ENCODE peak calls at places on chromosomes 16 and 17, in six cellular contexts. One of them, this sample, is unnamed.
A peak's percentile ranks its signal among the peaks of the same experiment; 100 is the strongest.

GRCh38 chr17:19306160-19307111 is 56.1 kb downstream of the B9D1 start:
- DNase-seq in stimulated activated CD8-positive, alpha-beta memory T cell treated with anti-CD3 and anti-CD28 coated beads, Interleukin-4, amount 100 ng/mL, for 1 hour: no peak
- DNase-seq in GM19239: peak; percentile 62
- DNase-seq in activated T-cell treated with anti-CD3 and anti-CD28 coated beads, Interleukin-2, amount 50 U/mL, for 72 hours: peak; percentile 27
- DNase-seq in esophagus squamous epithelium: no peak
- DNase-seq in BJ: no peak
- DNase-seq in this sample: peak; percentile 75

GRCh38 chr17:50239913-50240312 is 34.4 kb upstream of the TMEM92 start:
- DNase-seq in esophagus squamous epithelium: no peak
- DNase-seq in stimulated activated CD8-positive, alpha-beta memory T cell treated with anti-CD3 and anti-CD28 coated beads, Interleukin-4, amount 100 ng/mL, for 1 hour: no peak
- DNase-seq in activated T-cell treated with anti-CD3 and anti-CD28 coated beads, Interleukin-2, amount 50 U/mL, for 72 hours: no peak
- DNase-seq in GM19239: no peak
- DNase-seq in BJ: no peak
- DNase-seq in this sample: no peak

GRCh38 chr16:1990336-1991134 is 765 bp downstream of the SYNGR3 start:
- DNase-seq in BJ: no peak
- DNase-seq in GM19239: no peak
- DNase-seq in stimulated activated CD8-positive, alpha-beta memory T cell treated with anti-CD3 and anti-CD28 coated beads, Interleukin-4, amount 100 ng/mL, for 1 hour: no peak
- DNase-seq in esophagus squamous epithelium: no peak
- DNase-seq in activated T-cell treated with anti-CD3 and anti-CD28 coated beads, Interleukin-2, amount 50 U/mL, for 72 hours: peak; percentile 83
- DNase-seq in this sample: peak; percentile 61

GRCh38 chr17:57985675-57985974 is 2.4 kb downstream of the VEZF1 start:
- DNase-seq in GM19239: no peak
- DNase-seq in esophagus squamous epithelium: no peak
- DNase-seq in stimulated activated CD8-positive, alpha-beta memory T cell treated with anti-CD3 and anti-CD28 coated beads, Interleukin-4, amount 100 ng/mL, for 1 hour: no peak
- DNase-seq in BJ: no peak
- DNase-seq in activated T-cell treated with anti-CD3 and anti-CD28 coated beads, Interleukin-2, amount 50 U/mL, for 72 hours: no peak
- DNase-seq in this sample: no peak

GRCh38 chr16:85656351-85657266 is 32.1 kb downstream of the GINS2 start:
- DNase-seq in esophagus squamous epithelium: no peak
- DNase-seq in stimulated activated CD8-positive, alpha-beta memory T cell treated with anti-CD3 and anti-CD28 coated beads, Interleukin-4, amount 100 ng/mL, for 1 hour: no peak
- DNase-seq in activated T-cell treated with anti-CD3 and anti-CD28 coated beads, Interleukin-2, amount 50 U/mL, for 72 hours: no peak
- DNase-seq in GM19239: no peak
- DNase-seq in BJ: no peak
- DNase-seq in this sample: no peak

GRCh38 chr17:17269926-17270773 is 10.9 kb downstream of the COPS3 start:
- DNase-seq in activated T-cell treated with anti-CD3 and anti-CD28 coated beads, Interleukin-2, amount 50 U/mL, for 72 hours: peak; percentile 24
- DNase-seq in stimulated activated CD8-positive, alpha-beta memory T cell treated with anti-CD3 and anti-CD28 coated beads, Interleukin-4, amount 100 ng/mL, for 1 hour: no peak
- DNase-seq in GM19239: no peak
- DNase-seq in BJ: no peak
- DNase-seq in esophagus squamous epithelium: no peak
- DNase-seq in this sample: no peak

GRCh38 chr16:4416200-4417032 is at the start of gene CORO7:
- DNase-seq in BJ: peak; percentile 50
- DNase-seq in activated T-cell treated with anti-CD3 and anti-CD28 coated beads, Interleukin-2, amount 50 U/mL, for 72 hours: peak; percentile 100
- DNase-seq in stimulated activated CD8-positive, alpha-beta memory T cell treated with anti-CD3 and anti-CD28 coated beads, Interleukin-4, amount 100 ng/mL, for 1 hour: peak; percentile 99
- DNase-seq in esophagus squamous epithelium: peak; percentile 85
- DNase-seq in GM19239: peak; percentile 82
- DNase-seq in this sample: peak; percentile 96

GRCh38 chr17:8846768-8847211 is 20.7 kb downstream of the PIK3R6 start:
- DNase-seq in stimulated activated CD8-positive, alpha-beta memory T cell treated with anti-CD3 and anti-CD28 coated beads, Interleukin-4, amount 100 ng/mL, for 1 hour: no peak
- DNase-seq in esophagus squamous epithelium: no peak
- DNase-seq in GM19239: no peak
- DNase-seq in activated T-cell treated with anti-CD3 and anti-CD28 coated beads, Interleukin-2, amount 50 U/mL, for 72 hours: no peak
- DNase-seq in BJ: no peak
- DNase-seq in this sample: no peak

GRCh38 chr16:23670137-23670776 is 8.4 kb upstream of the PLK1 start:
- DNase-seq in GM19239: no peak
- DNase-seq in stimulated activated CD8-positive, alpha-beta memory T cell treated with anti-CD3 and anti-CD28 coated beads, Interleukin-4, amount 100 ng/mL, for 1 hour: no peak
- DNase-seq in activated T-cell treated with anti-CD3 and anti-CD28 coated beads, Interleukin-2, amount 50 U/mL, for 72 hours: peak; percentile 77
- DNase-seq in esophagus squamous epithelium: no peak
- DNase-seq in BJ: peak; percentile 50
- DNase-seq in this sample: peak; percentile 74

GRCh38 chr16:80158766-80159165 is 382.0 kb upstream of the DYNLRB2 start:
- DNase-seq in BJ: peak; percentile 50
- DNase-seq in GM19239: no peak
- DNase-seq in activated T-cell treated with anti-CD3 and anti-CD28 coated beads, Interleukin-2, amount 50 U/mL, for 72 hours: no peak
- DNase-seq in esophagus squamous epithelium: no peak
- DNase-seq in stimulated activated CD8-positive, alpha-beta memory T cell treated with anti-CD3 and anti-CD28 coated beads, Interleukin-4, amount 100 ng/mL, for 1 hour: no peak
- DNase-seq in this sample: no peak

GRCh38 chr16:56841233-56841632 is 23.8 kb upstream of the SLC12A3 start:
- DNase-seq in activated T-cell treated with anti-CD3 and anti-CD28 coated beads, Interleukin-2, amount 50 U/mL, for 72 hours: no peak
- DNase-seq in stimulated activated CD8-positive, alpha-beta memory T cell treated with anti-CD3 and anti-CD28 coated beads, Interleukin-4, amount 100 ng/mL, for 1 hour: no peak
- DNase-seq in BJ: peak; percentile 50
- DNase-seq in esophagus squamous epithelium: no peak
- DNase-seq in GM19239: no peak
- DNase-seq in this sample: no peak

GRCh38 chr17:9862191-9862590 is 36.5 kb downstream of the GLP2R start:
- DNase-seq in stimulated activated CD8-positive, alpha-beta memory T cell treated with anti-CD3 and anti-CD28 coated beads, Interleukin-4, amount 100 ng/mL, for 1 hour: no peak
- DNase-seq in BJ: no peak
- DNase-seq in activated T-cell treated with anti-CD3 and anti-CD28 coated beads, Interleukin-2, amount 50 U/mL, for 72 hours: no peak
- DNase-seq in GM19239: no peak
- DNase-seq in esophagus squamous epithelium: no peak
- DNase-seq in this sample: no peak

GRCh38 chr16:23434380-23434779 is 18.6 kb downstream of the COG7 start:
- DNase-seq in BJ: no peak
- DNase-seq in esophagus squamous epithelium: no peak
- DNase-seq in GM19239: peak; percentile 37
- DNase-seq in activated T-cell treated with anti-CD3 and anti-CD28 coated beads, Interleukin-2, amount 50 U/mL, for 72 hours: peak; percentile 36
- DNase-seq in stimulated activated CD8-positive, alpha-beta memory T cell treated with anti-CD3 and anti-CD28 coated beads, Interleukin-4, amount 100 ng/mL, for 1 hour: no peak
- DNase-seq in this sample: peak; percentile 70

GRCh38 chr16:61366006-61366405 is 670.2 kb downstream of the CDH8 start:
- DNase-seq in activated T-cell treated with anti-CD3 and anti-CD28 coated beads, Interleukin-2, amount 50 U/mL, for 72 hours: no peak
- DNase-seq in GM19239: no peak
- DNase-seq in stimulated activated CD8-positive, alpha-beta memory T cell treated with anti-CD3 and anti-CD28 coated beads, Interleukin-4, amount 100 ng/mL, for 1 hour: no peak
- DNase-seq in BJ: no peak
- DNase-seq in esophagus squamous epithelium: no peak
- DNase-seq in this sample: no peak

GRCh38 chr16:1729026-1729425 is 23.0 kb downstream of the MAPK8IP3 start:
- DNase-seq in GM19239: no peak
- DNase-seq in stimulated activated CD8-positive, alpha-beta memory T cell treated with anti-CD3 and anti-CD28 coated beads, Interleukin-4, amount 100 ng/mL, for 1 hour: no peak
- DNase-seq in BJ: no peak
- DNase-seq in esophagus squamous epithelium: no peak
- DNase-seq in activated T-cell treated with anti-CD3 and anti-CD28 coated beads, Interleukin-2, amount 50 U/mL, for 72 hours: no peak
- DNase-seq in this sample: no peak

GRCh38 chr16:70250748-70251650 is 741 bp downstream of the EXOSC6 start:
- DNase-seq in esophagus squamous epithelium: no peak
- DNase-seq in activated T-cell treated with anti-CD3 and anti-CD28 coated beads, Interleukin-2, amount 50 U/mL, for 72 hours: peak; percentile 68
- DNase-seq in BJ: no peak
- DNase-seq in GM19239: peak; percentile 53
- DNase-seq in stimulated activated CD8-positive, alpha-beta memory T cell treated with anti-CD3 and anti-CD28 coated beads, Interleukin-4, amount 100 ng/mL, for 1 hour: no peak
- DNase-seq in this sample: peak; percentile 81

GRCh38 chr16:84931506-84931905 is 79.8 kb downstream of the ZDHHC7 start:
- DNase-seq in stimulated activated CD8-positive, alpha-beta memory T cell treated with anti-CD3 and anti-CD28 coated beads, Interleukin-4, amount 100 ng/mL, for 1 hour: no peak
- DNase-seq in GM19239: no peak
- DNase-seq in esophagus squamous epithelium: no peak
- DNase-seq in BJ: no peak
- DNase-seq in activated T-cell treated with anti-CD3 and anti-CD28 coated beads, Interleukin-2, amount 50 U/mL, for 72 hours: no peak
- DNase-seq in this sample: no peak

GRCh38 chr16:3458852-3459361 is 15.4 kb downstream of the NAA60 start:
- DNase-seq in GM19239: peak; percentile 77
- DNase-seq in esophagus squamous epithelium: no peak
- DNase-seq in stimulated activated CD8-positive, alpha-beta memory T cell treated with anti-CD3 and anti-CD28 coated beads, Interleukin-4, amount 100 ng/mL, for 1 hour: no peak
- DNase-seq in activated T-cell treated with anti-CD3 and anti-CD28 coated beads, Interleukin-2, amount 50 U/mL, for 72 hours: no peak
- DNase-seq in BJ: no peak
- DNase-seq in this sample: peak; percentile 65

GRCh38 chr17:21680366-21680765 is 12.0 kb upstream of the KCNJ18 start:
- DNase-seq in esophagus squamous epithelium: no peak
- DNase-seq in GM19239: no peak
- DNase-seq in stimulated activated CD8-positive, alpha-beta memory T cell treated with anti-CD3 and anti-CD28 coated beads, Interleukin-4, amount 100 ng/mL, for 1 hour: no peak
- DNase-seq in BJ: no peak
- DNase-seq in activated T-cell treated with anti-CD3 and anti-CD28 coated beads, Interleukin-2, amount 50 U/mL, for 72 hours: no peak
- DNase-seq in this sample: no peak

GRCh38 chr16:81571175-81571574 is 126.6 kb downstream of the CMIP start:
- DNase-seq in stimulated activated CD8-positive, alpha-beta memory T cell treated with anti-CD3 and anti-CD28 coated beads, Interleukin-4, amount 100 ng/mL, for 1 hour: no peak
- DNase-seq in BJ: no peak
- DNase-seq in activated T-cell treated with anti-CD3 and anti-CD28 coated beads, Interleukin-2, amount 50 U/mL, for 72 hours: no peak
- DNase-seq in GM19239: no peak
- DNase-seq in esophagus squamous epithelium: no peak
- DNase-seq in this sample: no peak

GRCh38 chr17:50559674-50560184 is 786 bp upstream of the CACNA1G start:
- DNase-seq in activated T-cell treated with anti-CD3 and anti-CD28 coated beads, Interleukin-2, amount 50 U/mL, for 72 hours: peak; percentile 35
- DNase-seq in GM19239: no peak
- DNase-seq in stimulated activated CD8-positive, alpha-beta memory T cell treated with anti-CD3 and anti-CD28 coated beads, Interleukin-4, amount 100 ng/mL, for 1 hour: no peak
- DNase-seq in esophagus squamous epithelium: no peak
- DNase-seq in BJ: no peak
- DNase-seq in this sample: peak; percentile 76

GRCh38 chr17:76567634-76568432 is 17.8 kb downstream of the ST6GALNAC2 start:
- DNase-seq in activated T-cell treated with anti-CD3 and anti-CD28 coated beads, Interleukin-2, amount 50 U/mL, for 72 hours: no peak
- DNase-seq in esophagus squamous epithelium: no peak
- DNase-seq in BJ: no peak
- DNase-seq in stimulated activated CD8-positive, alpha-beta memory T cell treated with anti-CD3 and anti-CD28 coated beads, Interleukin-4, amount 100 ng/mL, for 1 hour: no peak
- DNase-seq in GM19239: no peak
- DNase-seq in this sample: no peak

GRCh38 chr16:81036751-81037350 is 1.2 kb downstream of the ATMIN start:
- DNase-seq in GM19239: no peak
- DNase-seq in activated T-cell treated with anti-CD3 and anti-CD28 coated beads, Interleukin-2, amount 50 U/mL, for 72 hours: no peak
- DNase-seq in BJ: no peak
- DNase-seq in stimulated activated CD8-positive, alpha-beta memory T cell treated with anti-CD3 and anti-CD28 coated beads, Interleukin-4, amount 100 ng/mL, for 1 hour: no peak
- DNase-seq in esophagus squamous epithelium: no peak
- DNase-seq in this sample: peak; percentile 23

This sample was measured in GM13977.